ENCODE peak calls at places on chromosomes 11 and 22, in four cellular contexts. C is A673, M is WERI-Rb-1, L is SJSA1. G is an unnamed sample.

GRCh38 chr22:42299586-42300285 is 29.3 kb upstream of the TCF20 start:
- DNase-seq in L (no peak), M (peak; percentile 47), C (peak; percentile 38), G (no peak)

GRCh38 chr11:110184974-110185597 is 91.9 kb downstream of the ZC3H12C start:
- DNase-seq in L (no peak), C (no peak), M (no peak), G (no peak)

GRCh38 chr11:116910847-116911246 is 73.4 kb upstream of the APOA1 start:
- DNase-seq in C (no peak), M (no peak), L (no peak), G (no peak)

GRCh38 chr11:60951909-60952741 is at the start of gene SLC15A3:
- DNase-seq in C (no peak), M (no peak), L (peak; percentile 85), G (no peak)

GRCh38 chr11:111960916-111961315 is 23.8 kb downstream of the DIXDC1 start:
- DNase-seq in C (no peak), L (no peak), M (no peak), G (peak; percentile 99)

GRCh38 chr11:126968915-126969314 is 31.7 kb downstream of the KIRREL3 start:
- DNase-seq in C (no peak), M (peak; percentile 18), L (no peak), G (no peak)

GRCh38 chr11:69018924-69019323 is 5.9 kb upstream of the MRGPRF start:
- DNase-seq in M (no peak), L (no peak), C (no peak), G (no peak)

GRCh38 chr11:102386376-102386775 is 39.4 kb downstream of the BIRC2 start:
- DNase-seq in C (no peak), M (no peak), L (no peak), G (no peak)

GRCh38 chr22:22084089-22084711 is 101.6 kb upstream of the TOP3B start:
- DNase-seq in C (no peak), M (no peak), L (no peak), G (no peak)

GRCh38 chr22:30252411-30253204 is 6.0 kb upstream of the LIF start:
- DNase-seq in L (no peak), C (no peak), M (no peak), G (no peak)

GRCh38 chr11:120707098-120707497 is 195.6 kb downstream of the GRIK4 start:
- DNase-seq in M (no peak), L (no peak), C (no peak), G (no peak)

GRCh38 chr22:26672060-26672471 is 14.7 kb downstream of the MIAT start:
- DNase-seq in M (no peak), L (no peak), C (no peak), G (no peak)

GRCh38 chr11:126140932-126141291 is 70.5 kb downstream of the RPUSD4 start:
- DNase-seq in M (no peak), L (peak; percentile 16), C (peak; percentile 77), G (peak; percentile 24)

GRCh38 chr22:33697640-33698039 is 222.6 kb downstream of the LARGE1 start:
- DNase-seq in L (peak; percentile 93), C (no peak), M (no peak), G (no peak)

GRCh38 chr11:11931461-11932055 is 76.9 kb downstream of the DKK3 start:
- DNase-seq in C (peak; percentile 68), M (peak; percentile 8), L (peak; percentile 57), G (peak; percentile 18)

GRCh38 chr22:46362221-46362933 is 26.9 kb downstream of the TRMU start:
- DNase-seq in M (no peak), C (no peak), L (no peak), G (no peak)

GRCh38 chr11:66850588-66851250 is 6.1 kb upstream of the LRFN4 start:
- DNase-seq in L (no peak), C (no peak), M (no peak), G (no peak)

GRCh38 chr11:46970913-46971625 is 34.5 kb downstream of the CSTPP1 start:
- DNase-seq in L (no peak), C (peak; percentile 47), M (no peak), G (no peak)

GRCh38 chr11:108223449-108224149 is 732 bp downstream of the ATM start:
- DNase-seq in C (no peak), L (no peak), M (no peak), G (no peak)

GRCh38 chr22:47374273-47374771 is 611.9 kb downstream of the TBC1D22A start:
- DNase-seq in L (no peak), C (no peak), M (peak; percentile 3), G (no peak)

GRCh38 chr11:102994101-102994500 is 38.6 kb upstream of the MMP13 start:
- DNase-seq in C (peak; percentile 36), L (no peak), M (no peak), G (no peak)

GRCh38 chr11:99505319-99505718 is 484.6 kb downstream of the CNTN5 start:
- DNase-seq in C (no peak), L (peak; percentile 35), M (no peak), G (no peak)

GRCh38 chr22:22558071-22558971 is 744 bp downstream of the PRAME start:
- DNase-seq in M (no peak), L (no peak), C (no peak), G (no peak)

GRCh38 chr11:110858556-110858921 is 146.3 kb upstream of the ARHGAP20 start:
- DNase-seq in L (no peak), M (no peak), C (no peak), G (no peak)

GRCh38 chr11:132312616-132313210 is 942.3 kb downstream of the NTM start:
- DNase-seq in M (peak; percentile 21), L (no peak), C (peak; percentile 49), G (no peak)

GRCh38 chr11:134742956-134743808 is 331.1 kb upstream of the B3GAT1 start:
- DNase-seq in L (peak; percentile 48), C (no peak), M (no peak), G (no peak)

GRCh38 chr11:125165664-125166346 is 1.3 kb downstream of the PKNOX2 start:
- DNase-seq in L (no peak), M (no peak), C (no peak), G (no peak)

GRCh38 chr11:62957147-62957546 is 27.6 kb downstream of the SLC22A6 start:
- DNase-seq in M (no peak), L (no peak), C (no peak), G (no peak)

GRCh38 chr11:77705195-77705876 is 67.7 kb upstream of the CLNS1A start:
- DNase-seq in C (peak; percentile 42), M (no peak), L (peak; percentile 9), G (peak; percentile 72)

GRCh38 chr11:124446926-124447325 is 1.4 kb upstream of the OR8B8 start:
- DNase-seq in C (no peak), L (no peak), M (no peak), G (peak; percentile 4)

GRCh38 chr11:11899401-11899800 is 57.6 kb downstream of the USP47 start:
- DNase-seq in C (no peak), M (no peak), L (no peak), G (peak; percentile 11)

DNA sequence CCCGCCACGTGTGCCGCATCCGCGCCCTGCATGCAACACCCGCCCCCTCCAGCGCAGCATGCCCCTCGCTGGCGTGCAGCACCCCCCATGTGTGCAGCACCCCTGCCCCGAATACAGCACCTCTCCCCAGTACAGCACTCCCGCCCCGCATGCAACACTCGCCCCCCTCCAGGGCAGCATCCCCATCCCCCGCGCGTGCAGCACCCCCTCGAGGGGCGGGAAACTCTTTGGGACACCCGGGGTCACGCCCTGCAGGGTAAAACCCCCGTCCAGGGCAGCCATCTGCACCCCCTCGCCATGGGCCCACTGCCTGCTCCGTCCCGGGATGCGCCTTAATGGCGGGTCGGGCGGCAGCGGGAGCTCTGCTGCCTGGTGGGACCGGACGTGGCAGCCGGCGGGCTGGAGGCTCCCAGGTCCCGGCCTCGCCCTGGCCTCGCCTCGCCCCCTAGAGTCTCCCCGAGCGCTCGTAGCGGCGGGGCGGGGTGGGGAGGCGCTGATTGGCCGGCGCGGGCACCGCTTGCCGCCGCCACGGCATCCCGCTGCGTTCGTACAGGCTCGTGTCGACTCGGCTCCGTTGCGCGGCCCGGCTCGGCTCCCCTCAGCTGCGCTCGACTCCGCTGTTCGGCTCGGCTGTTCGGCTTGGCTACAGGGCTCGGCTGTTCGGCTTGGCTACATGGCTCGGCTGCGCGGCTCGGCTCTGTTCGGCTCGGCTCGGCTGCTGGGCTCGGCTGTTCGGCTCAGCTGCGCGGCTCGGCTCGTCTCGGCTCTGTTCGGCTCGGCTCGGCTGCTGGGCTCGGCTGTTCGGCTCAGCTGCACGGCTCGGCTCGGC is 417 bp upstream of the BRSK2 start:
- DNase-seq in L (peak; percentile 81), C (peak; percentile 96), M (peak; percentile 98), G (peak; percentile 62)
- H3K27ac ChIP-seq in L (no peak overlapping the region), C (no peak overlapping the region), M (peak overlapping the region; percentile 77), G (no peak overlapping the region)

GRCh38 chr11:1075341-1075911 is 752 bp downstream of the MUC2 start:
- DNase-seq in M (peak; percentile 7), L (no peak), C (no peak), G (no peak)
- H3K27ac ChIP-seq in M (no peak overlapping the region), L (no peak overlapping the region), C (no peak overlapping the region), G (no peak overlapping the region)

GRCh38 chr11:2375964-2376551 is 1.1 kb upstream of the CD81 start:
- DNase-seq in L (no peak), C (no peak), M (no peak), G (no peak)

GRCh38 chr11:2374456-2375201 is 2.5 kb upstream of the CD81 start:
- DNase-seq in L (no peak), M (no peak), C (no peak), G (no peak)

GRCh38 chr11:2377511-2378443 is 667 bp downstream of the CD81 start:
- DNase-seq in C (peak; percentile 55), L (peak; percentile 75), M (peak; percentile 49), G (no peak)

GRCh38 chr11:2376751-2377451 is at the start of gene CD81:
- DNase-seq in L (peak; percentile 38), M (peak; percentile 26), C (peak; percentile 34), G (no peak)

DNA sequence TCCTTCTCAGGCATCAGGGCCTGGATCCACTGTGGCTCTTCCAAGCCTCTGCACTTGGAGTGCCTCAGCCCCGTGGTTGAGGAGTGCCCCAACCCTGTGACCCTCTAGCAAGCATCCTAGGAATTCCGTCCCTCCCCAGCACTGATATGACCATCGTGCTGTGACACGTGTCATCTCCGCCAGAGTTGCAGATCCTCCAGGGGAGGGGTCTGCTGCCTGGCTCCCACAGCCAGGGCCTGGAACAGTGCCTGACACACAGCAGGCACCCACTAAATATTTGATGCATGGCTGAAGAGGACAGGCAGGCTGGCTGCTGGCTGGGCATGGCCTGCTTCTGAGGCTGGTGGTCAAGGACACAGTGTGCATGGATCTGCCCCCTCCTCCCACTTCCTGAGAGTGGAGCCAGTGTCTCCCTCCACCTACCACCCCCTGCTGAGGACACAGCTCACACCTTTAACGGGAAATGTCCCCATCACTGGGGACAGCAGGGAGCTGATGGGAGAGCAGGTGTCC is 1.7 kb upstream of the CD81 start:
- DNase-seq in C (no peak), M (no peak), L (no peak), G (no peak)
- H3K27ac ChIP-seq in C (no peak overlapping the region), M (no peak overlapping the region), L (no peak overlapping the region), G (no peak overlapping the region)

GRCh38 chr22:44436656-44437492 is 61.2 kb downstream of the RTL6 start:
- DNase-seq in M (no peak), L (no peak), C (peak; percentile 68), G (no peak)
- H3K27ac ChIP-seq in M (no peak overlapping the region), L (no peak overlapping the region), C (no peak overlapping the region), G (no peak overlapping the region)

GRCh38 chr22:50446708-50447575 is 27.9 kb downstream of the SBF1 start:
- DNase-seq in L (no peak), C (no peak), M (no peak), G (no peak)

GRCh38 chr22:50443801-50444625 is 30.8 kb downstream of the SBF1 start:
- DNase-seq in M (no peak), C (no peak), L (no peak), G (no peak)

GRCh38 chr22:50445880-50446707 is 28.7 kb downstream of the SBF1 start:
- DNase-seq in L (no peak), M (no peak), C (no peak), G (no peak)

GRCh38 chr22:50444663-50445062 is 30.2 kb downstream of the SBF1 start:
- DNase-seq in M (no peak), L (no peak), C (no peak), G (peak; percentile 15)

GRCh38 chr22:50445071-50445879 is 29.6 kb downstream of the SBF1 start:
- DNase-seq in C (peak; percentile 28), M (no peak), L (no peak), G (no peak)
- H3K27ac ChIP-seq in C (peak overlapping the region; percentile 47), M (peak overlapping the region; percentile 29), L (no peak overlapping the region), G (no peak overlapping the region)

G was measured in foreskin keratinocyte.